ENCODE peak calls at places on chromosomes 3 and 15, in seven cellular contexts. One of them, this sample, is unnamed.

GRCh38 chr3:127153506-127153815 is 39.5 kb upstream of the PRR23E start:
- DNase-seq in adrenal gland: no peak
- DNase-seq in HFFc6: no peak
- DNase-seq in HL-60: no peak
- DNase-seq in GM12865: no peak
- DNase-seq in tibial nerve: no peak
- DNase-seq in K562: no peak
- DNase-seq in this sample: no peak

GRCh38 chr3:117695321-117695720 is 985.7 kb downstream of the TUSC7 start:
- DNase-seq in adrenal gland: no peak
- DNase-seq in HFFc6: peak
- DNase-seq in HL-60: no peak
- DNase-seq in GM12865: no peak
- DNase-seq in tibial nerve: no peak
- DNase-seq in K562: no peak
- DNase-seq in this sample: peak

GRCh38 chr3:4981688-4982494 is 2.7 kb downstream of the BHLHE40 start:
- DNase-seq in adrenal gland: peak
- DNase-seq in HFFc6: peak
- DNase-seq in HL-60: peak
- DNase-seq in GM12865: no peak
- DNase-seq in tibial nerve: peak
- DNase-seq in K562: no peak
- DNase-seq in this sample: peak

GRCh38 chr3:100523050-100523760 is 30.8 kb downstream of the TMEM45A start:
- DNase-seq in adrenal gland: no peak
- DNase-seq in HFFc6: no peak
- DNase-seq in HL-60: no peak
- DNase-seq in GM12865: no peak
- DNase-seq in tibial nerve: no peak
- DNase-seq in K562: no peak
- DNase-seq in this sample: no peak

GRCh38 chr15:35886765-35887164 is 340.8 kb upstream of the DPH6 start:
- DNase-seq in adrenal gland: no peak
- DNase-seq in HFFc6: peak
- DNase-seq in HL-60: no peak
- DNase-seq in GM12865: no peak
- DNase-seq in tibial nerve: no peak
- DNase-seq in K562: no peak
- DNase-seq in this sample: peak

GRCh38 chr3:28224430-28224829 is 17.0 kb upstream of the CMC1 start:
- DNase-seq in adrenal gland: no peak
- DNase-seq in HFFc6: no peak
- DNase-seq in HL-60: no peak
- DNase-seq in GM12865: no peak
- DNase-seq in tibial nerve: no peak
- DNase-seq in K562: no peak
- DNase-seq in this sample: no peak

GRCh38 chr3:71616571-71617021 is 33.1 kb upstream of the FOXP1 start:
- DNase-seq in adrenal gland: no peak
- DNase-seq in HFFc6: no peak
- DNase-seq in HL-60: no peak
- DNase-seq in GM12865: no peak
- DNase-seq in tibial nerve: no peak
- DNase-seq in K562: no peak
- DNase-seq in this sample: no peak

GRCh38 chr3:31274406-31275024 is 258.2 kb upstream of the STT3B start:
- DNase-seq in adrenal gland: no peak
- DNase-seq in HFFc6: peak
- DNase-seq in HL-60: no peak
- DNase-seq in GM12865: no peak
- DNase-seq in tibial nerve: no peak
- DNase-seq in K562: no peak
- DNase-seq in this sample: no peak

GRCh38 chr3:197547206-197547605 is 8.6 kb downstream of the BDH1 start:
- DNase-seq in adrenal gland: no peak
- DNase-seq in HFFc6: no peak
- DNase-seq in HL-60: no peak
- DNase-seq in GM12865: no peak
- DNase-seq in tibial nerve: no peak
- DNase-seq in K562: no peak
- DNase-seq in this sample: no peak

GRCh38 chr3:128170866-128171516 is 17.7 kb downstream of the EEFSEC start:
- DNase-seq in adrenal gland: peak
- DNase-seq in HFFc6: peak
- DNase-seq in HL-60: peak
- DNase-seq in GM12865: peak
- DNase-seq in tibial nerve: peak
- DNase-seq in K562: peak
- DNase-seq in this sample: peak

GRCh38 chr3:119409844-119410243 is 53.6 kb downstream of the TMEM39A start:
- DNase-seq in adrenal gland: no peak
- DNase-seq in HFFc6: no peak
- DNase-seq in HL-60: no peak
- DNase-seq in GM12865: no peak
- DNase-seq in tibial nerve: no peak
- DNase-seq in K562: no peak
- DNase-seq in this sample: peak

GRCh38 chr15:31579976-31580375 is 253.3 kb downstream of the KLF13 start:
- DNase-seq in adrenal gland: no peak
- DNase-seq in HFFc6: no peak
- DNase-seq in HL-60: no peak
- DNase-seq in GM12865: no peak
- DNase-seq in tibial nerve: no peak
- DNase-seq in K562: no peak
- DNase-seq in this sample: no peak

GRCh38 chr3:127799476-127800222 is 22.7 kb downstream of the MGLL start:
- DNase-seq in adrenal gland: no peak
- DNase-seq in HFFc6: peak
- DNase-seq in HL-60: no peak
- DNase-seq in GM12865: no peak
- DNase-seq in tibial nerve: no peak
- DNase-seq in K562: no peak
- DNase-seq in this sample: peak

GRCh38 chr15:43625086-43625485 is 6.5 kb upstream of the STRC start:
- DNase-seq in adrenal gland: no peak
- DNase-seq in HFFc6: no peak
- DNase-seq in HL-60: no peak
- DNase-seq in GM12865: no peak
- DNase-seq in tibial nerve: no peak
- DNase-seq in K562: no peak
- DNase-seq in this sample: peak

GRCh38 chr3:12978682-12979081 is 94.5 kb downstream of the IQSEC1 start:
- DNase-seq in adrenal gland: no peak
- DNase-seq in HFFc6: no peak
- DNase-seq in HL-60: no peak
- DNase-seq in GM12865: no peak
- DNase-seq in tibial nerve: no peak
- DNase-seq in K562: no peak
- DNase-seq in this sample: no peak

GRCh38 chr3:151156618-151157216 is 46.3 kb downstream of the GPR171 start:
- DNase-seq in adrenal gland: no peak
- DNase-seq in HFFc6: peak
- DNase-seq in HL-60: peak
- DNase-seq in GM12865: peak
- DNase-seq in tibial nerve: peak
- DNase-seq in K562: peak
- DNase-seq in this sample: peak

GRCh38 chr3:195907730-195908438 is 467 bp downstream of the TNK2 start:
- DNase-seq in adrenal gland: peak
- DNase-seq in HFFc6: no peak
- DNase-seq in HL-60: peak
- DNase-seq in GM12865: peak
- DNase-seq in tibial nerve: no peak
- DNase-seq in K562: peak
- DNase-seq in this sample: peak

GRCh38 chr3:80526153-80526552 is 758.4 kb upstream of the ROBO1 start:
- DNase-seq in adrenal gland: no peak
- DNase-seq in HFFc6: no peak
- DNase-seq in HL-60: no peak
- DNase-seq in GM12865: no peak
- DNase-seq in tibial nerve: no peak
- DNase-seq in K562: no peak
- DNase-seq in this sample: no peak

GRCh38 chr3:195001961-195002861 is 268.7 kb downstream of the XXYLT1 start:
- DNase-seq in adrenal gland: peak
- DNase-seq in HFFc6: peak
- DNase-seq in HL-60: peak
- DNase-seq in GM12865: peak
- DNase-seq in tibial nerve: peak
- DNase-seq in K562: peak
- DNase-seq in this sample: peak

GRCh38 chr15:46280753-46281521 is 646.1 kb downstream of the SQOR start:
- DNase-seq in adrenal gland: no peak
- DNase-seq in HFFc6: peak
- DNase-seq in HL-60: no peak
- DNase-seq in GM12865: no peak
- DNase-seq in tibial nerve: no peak
- DNase-seq in K562: no peak
- DNase-seq in this sample: peak

GRCh38 chr15:55694652-55695150 is 48.3 kb downstream of the PRTG start:
- DNase-seq in adrenal gland: no peak
- DNase-seq in HFFc6: no peak
- DNase-seq in HL-60: no peak
- DNase-seq in GM12865: peak
- DNase-seq in tibial nerve: no peak
- DNase-seq in K562: no peak
- DNase-seq in this sample: peak

GRCh38 chr3:101897013-101897412 is 47.7 kb downstream of the NFKBIZ start:
- DNase-seq in adrenal gland: no peak
- DNase-seq in HFFc6: no peak
- DNase-seq in HL-60: no peak
- DNase-seq in GM12865: no peak
- DNase-seq in tibial nerve: no peak
- DNase-seq in K562: no peak
- DNase-seq in this sample: no peak

GRCh38 chr3:101890716-101891115 is 41.4 kb downstream of the NFKBIZ start:
- DNase-seq in adrenal gland: no peak
- DNase-seq in HFFc6: peak
- DNase-seq in HL-60: no peak
- DNase-seq in GM12865: peak
- DNase-seq in tibial nerve: no peak
- DNase-seq in K562: no peak
- DNase-seq in this sample: peak

GRCh38 chr3:101888653-101889052 is 39.3 kb downstream of the NFKBIZ start:
- DNase-seq in adrenal gland: no peak
- DNase-seq in HFFc6: no peak
- DNase-seq in HL-60: no peak
- DNase-seq in GM12865: no peak
- DNase-seq in tibial nerve: no peak
- DNase-seq in K562: no peak
- DNase-seq in this sample: no peak

GRCh38 chr3:101896103-101896757 is 46.9 kb downstream of the NFKBIZ start:
- DNase-seq in adrenal gland: no peak
- DNase-seq in HFFc6: no peak
- DNase-seq in HL-60: no peak
- DNase-seq in GM12865: no peak
- DNase-seq in tibial nerve: no peak
- DNase-seq in K562: no peak
- DNase-seq in this sample: peak

DNA sequence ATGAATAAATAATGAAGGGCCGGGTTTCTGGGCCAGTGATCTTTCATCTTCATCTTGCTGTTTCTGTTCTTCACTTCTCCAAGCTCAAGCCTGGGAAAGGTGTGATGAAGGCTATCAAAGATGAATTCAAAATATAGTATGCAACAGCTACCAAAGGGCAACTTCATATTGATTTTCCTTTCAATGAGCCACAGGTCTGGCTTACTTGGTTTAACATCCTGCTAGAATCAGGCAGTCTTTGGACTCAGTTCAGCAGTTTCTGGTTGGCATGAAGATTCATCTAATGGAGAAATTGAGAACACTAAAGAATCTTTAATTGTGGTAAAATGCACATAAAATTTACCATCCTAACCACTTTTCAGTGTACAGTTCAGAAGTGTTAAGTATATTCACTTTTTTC is 43.3 kb downstream of the NFKBIZ start:
- DNase-seq in adrenal gland: no peak
- DNase-seq in HFFc6: no peak
- DNase-seq in HL-60: no peak
- DNase-seq in GM12865: no peak
- DNase-seq in tibial nerve: no peak
- DNase-seq in K562: no peak
- DNase-seq in this sample: no peak
- TF ChIP-seq CTCF in adrenal gland: no peak
- TF ChIP-seq CTCF in HFFc6: no peak
- TF ChIP-seq CTCF in HL-60: no peak
- TF ChIP-seq CTCF in GM12865: no peak
- TF ChIP-seq CTCF in tibial nerve: no peak
- TF ChIP-seq CTCF in K562: no peak
- TF ChIP-seq CTCF in this sample: no peak

GRCh38 chr15:63504979-63505841 is 817 bp downstream of the USP3 start:
- DNase-seq in adrenal gland: peak
- DNase-seq in HFFc6: peak
- DNase-seq in HL-60: peak
- DNase-seq in GM12865: peak
- DNase-seq in tibial nerve: no peak
- DNase-seq in K562: peak
- DNase-seq in this sample: no peak
- TF ChIP-seq CTCF in adrenal gland: no peak
- TF ChIP-seq CTCF in HFFc6: peak
- TF ChIP-seq CTCF in HL-60: no peak
- TF ChIP-seq CTCF in GM12865: peak
- TF ChIP-seq CTCF in tibial nerve: peak
- TF ChIP-seq CTCF in K562: peak
- TF ChIP-seq CTCF in this sample: no peak

GRCh38 chr3:160398820-160399346 is at the start of gene IFT80:
- DNase-seq in adrenal gland: peak
- DNase-seq in HFFc6: peak
- DNase-seq in HL-60: peak
- DNase-seq in GM12865: peak
- DNase-seq in tibial nerve: peak
- DNase-seq in K562: peak
- DNase-seq in this sample: peak
- TF ChIP-seq CTCF in adrenal gland: no peak
- TF ChIP-seq CTCF in HFFc6: no peak
- TF ChIP-seq CTCF in HL-60: no peak
- TF ChIP-seq CTCF in GM12865: no peak
- TF ChIP-seq CTCF in tibial nerve: no peak
- TF ChIP-seq CTCF in K562: no peak
- TF ChIP-seq CTCF in this sample: no peak

DNA sequence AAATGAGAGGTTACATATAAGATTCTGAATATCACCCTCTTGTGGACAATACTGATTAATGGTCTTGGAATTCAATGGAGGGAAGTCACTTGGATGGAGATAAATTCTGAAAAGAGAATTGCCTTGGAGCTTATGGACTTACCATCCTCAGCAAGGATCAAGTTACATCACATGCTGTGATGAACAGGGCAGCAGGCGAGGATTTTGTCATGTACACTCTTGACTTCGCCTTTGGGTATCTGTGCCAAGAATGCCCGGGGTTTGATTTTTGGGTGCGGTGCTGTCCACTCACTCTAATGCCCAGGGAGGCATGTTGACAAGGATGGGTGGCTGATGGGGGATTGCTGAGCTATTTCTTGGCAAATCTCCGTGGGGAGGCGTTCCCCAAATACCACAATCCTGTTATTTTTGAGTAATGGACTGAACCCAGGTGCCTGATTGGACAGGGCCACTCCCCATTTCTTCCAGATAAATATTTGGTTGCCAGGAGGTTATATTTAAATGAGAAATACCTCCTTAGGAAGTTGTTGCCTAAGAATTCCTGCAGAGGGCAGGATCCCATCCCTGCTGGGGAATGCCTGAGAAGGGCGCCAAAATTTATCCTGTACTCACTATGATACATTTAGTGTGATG is 96.3 kb downstream of the TPRG1 start:
- DNase-seq in adrenal gland: no peak
- DNase-seq in HFFc6: peak
- DNase-seq in HL-60: no peak
- DNase-seq in GM12865: no peak
- DNase-seq in tibial nerve: no peak
- DNase-seq in K562: no peak
- DNase-seq in this sample: no peak
- TF ChIP-seq CTCF in adrenal gland: no peak
- TF ChIP-seq CTCF in HFFc6: peak
- TF ChIP-seq CTCF in HL-60: no peak
- TF ChIP-seq CTCF in GM12865: peak
- TF ChIP-seq CTCF in tibial nerve: no peak
- TF ChIP-seq CTCF in K562: no peak
- TF ChIP-seq CTCF in this sample: peak